ENCODE peak calls at places on chromosomes 6 and 20, in nine cellular contexts. One of them, this sample, is unnamed.

GRCh38 chr6:34924831-34925613 is 36.0 kb downstream of the ANKS1A start:
- DNase-seq in WTC11: no peak
- DNase-seq in Peyer's patch: no peak
- DNase-seq in nephron progenitor cell: no peak
- DNase-seq in HFF-Myc: no peak
- DNase-seq in ovary: no peak
- DNase-seq in choroid plexus epithelial cell: no peak
- DNase-seq in thoracic aorta: no peak
- DNase-seq in cardiac muscle cell: no peak
- DNase-seq in this sample: no peak

GRCh38 chr6:79868098-79868722 is 79.1 kb downstream of the ELOVL4 start:
- DNase-seq in WTC11: no peak
- DNase-seq in Peyer's patch: no peak
- DNase-seq in nephron progenitor cell: peak; percentile 34
- DNase-seq in HFF-Myc: peak; percentile 69
- DNase-seq in ovary: no peak
- DNase-seq in choroid plexus epithelial cell: peak; percentile 87
- DNase-seq in thoracic aorta: no peak
- DNase-seq in cardiac muscle cell: peak; percentile 81
- DNase-seq in this sample: no peak

GRCh38 chr20:1225263-1225728 is 548 bp upstream of the RAD21L1 start:
- DNase-seq in WTC11: no peak
- DNase-seq in Peyer's patch: no peak
- DNase-seq in nephron progenitor cell: no peak
- DNase-seq in HFF-Myc: no peak
- DNase-seq in ovary: no peak
- DNase-seq in choroid plexus epithelial cell: no peak
- DNase-seq in thoracic aorta: no peak
- DNase-seq in cardiac muscle cell: no peak
- DNase-seq in this sample: peak; percentile 22

GRCh38 chr6:33592595-33593413 is 12.7 kb upstream of the BAK1 start:
- DNase-seq in WTC11: peak; percentile 84
- DNase-seq in Peyer's patch: peak; percentile 85
- DNase-seq in nephron progenitor cell: peak; percentile 60
- DNase-seq in HFF-Myc: no peak
- DNase-seq in ovary: no peak
- DNase-seq in choroid plexus epithelial cell: no peak
- DNase-seq in thoracic aorta: no peak
- DNase-seq in cardiac muscle cell: no peak
- DNase-seq in this sample: peak; percentile 71

GRCh38 chr6:133290926-133291325 is 49.8 kb downstream of the EYA4 start:
- DNase-seq in WTC11: no peak
- DNase-seq in Peyer's patch: no peak
- DNase-seq in nephron progenitor cell: no peak
- DNase-seq in HFF-Myc: no peak
- DNase-seq in ovary: no peak
- DNase-seq in choroid plexus epithelial cell: no peak
- DNase-seq in thoracic aorta: no peak
- DNase-seq in cardiac muscle cell: no peak
- DNase-seq in this sample: no peak

GRCh38 chr20:37564388-37565133 is 36.9 kb upstream of the BLCAP start:
- DNase-seq in WTC11: peak; percentile 79
- DNase-seq in Peyer's patch: peak; percentile 19
- DNase-seq in nephron progenitor cell: peak; percentile 83
- DNase-seq in HFF-Myc: no peak
- DNase-seq in ovary: peak; percentile 34
- DNase-seq in choroid plexus epithelial cell: peak; percentile 31
- DNase-seq in thoracic aorta: no peak
- DNase-seq in cardiac muscle cell: peak; percentile 39
- DNase-seq in this sample: peak; percentile 58

GRCh38 chr6:138988469-138988834 is 399 bp upstream of the REPS1 start:
- DNase-seq in WTC11: no peak
- DNase-seq in Peyer's patch: no peak
- DNase-seq in nephron progenitor cell: no peak
- DNase-seq in HFF-Myc: no peak
- DNase-seq in ovary: no peak
- DNase-seq in choroid plexus epithelial cell: peak; percentile 41
- DNase-seq in thoracic aorta: no peak
- DNase-seq in cardiac muscle cell: no peak
- DNase-seq in this sample: no peak

GRCh38 chr6:132812756-132813172 is 1.6 kb upstream of the RPS12 start:
- DNase-seq in WTC11: no peak
- DNase-seq in Peyer's patch: no peak
- DNase-seq in nephron progenitor cell: no peak
- DNase-seq in HFF-Myc: no peak
- DNase-seq in ovary: no peak
- DNase-seq in choroid plexus epithelial cell: no peak
- DNase-seq in thoracic aorta: no peak
- DNase-seq in cardiac muscle cell: no peak
- DNase-seq in this sample: no peak

GRCh38 chr6:157994126-157994795 is 12.6 kb downstream of the SYNJ2 start:
- DNase-seq in WTC11: no peak
- DNase-seq in Peyer's patch: no peak
- DNase-seq in nephron progenitor cell: no peak
- DNase-seq in HFF-Myc: no peak
- DNase-seq in ovary: no peak
- DNase-seq in choroid plexus epithelial cell: no peak
- DNase-seq in thoracic aorta: no peak
- DNase-seq in cardiac muscle cell: no peak
- DNase-seq in this sample: no peak

GRCh38 chr6:103000686-103001085 is 1607.2 kb downstream of the GRIK2 start:
- DNase-seq in WTC11: no peak
- DNase-seq in Peyer's patch: no peak
- DNase-seq in nephron progenitor cell: no peak
- DNase-seq in HFF-Myc: no peak
- DNase-seq in ovary: no peak
- DNase-seq in choroid plexus epithelial cell: no peak
- DNase-seq in thoracic aorta: no peak
- DNase-seq in cardiac muscle cell: no peak
- DNase-seq in this sample: no peak

GRCh38 chr6:14258695-14259655 is 141.4 kb downstream of the CD83 start:
- DNase-seq in WTC11: no peak
- DNase-seq in Peyer's patch: no peak
- DNase-seq in nephron progenitor cell: no peak
- DNase-seq in HFF-Myc: no peak
- DNase-seq in ovary: no peak
- DNase-seq in choroid plexus epithelial cell: no peak
- DNase-seq in thoracic aorta: no peak
- DNase-seq in cardiac muscle cell: no peak
- DNase-seq in this sample: no peak

GRCh38 chr6:39876111-39876510 is 58.2 kb downstream of the MOCS1 start:
- DNase-seq in WTC11: no peak
- DNase-seq in Peyer's patch: no peak
- DNase-seq in nephron progenitor cell: no peak
- DNase-seq in HFF-Myc: no peak
- DNase-seq in ovary: no peak
- DNase-seq in choroid plexus epithelial cell: no peak
- DNase-seq in thoracic aorta: no peak
- DNase-seq in cardiac muscle cell: no peak
- DNase-seq in this sample: no peak

DNA sequence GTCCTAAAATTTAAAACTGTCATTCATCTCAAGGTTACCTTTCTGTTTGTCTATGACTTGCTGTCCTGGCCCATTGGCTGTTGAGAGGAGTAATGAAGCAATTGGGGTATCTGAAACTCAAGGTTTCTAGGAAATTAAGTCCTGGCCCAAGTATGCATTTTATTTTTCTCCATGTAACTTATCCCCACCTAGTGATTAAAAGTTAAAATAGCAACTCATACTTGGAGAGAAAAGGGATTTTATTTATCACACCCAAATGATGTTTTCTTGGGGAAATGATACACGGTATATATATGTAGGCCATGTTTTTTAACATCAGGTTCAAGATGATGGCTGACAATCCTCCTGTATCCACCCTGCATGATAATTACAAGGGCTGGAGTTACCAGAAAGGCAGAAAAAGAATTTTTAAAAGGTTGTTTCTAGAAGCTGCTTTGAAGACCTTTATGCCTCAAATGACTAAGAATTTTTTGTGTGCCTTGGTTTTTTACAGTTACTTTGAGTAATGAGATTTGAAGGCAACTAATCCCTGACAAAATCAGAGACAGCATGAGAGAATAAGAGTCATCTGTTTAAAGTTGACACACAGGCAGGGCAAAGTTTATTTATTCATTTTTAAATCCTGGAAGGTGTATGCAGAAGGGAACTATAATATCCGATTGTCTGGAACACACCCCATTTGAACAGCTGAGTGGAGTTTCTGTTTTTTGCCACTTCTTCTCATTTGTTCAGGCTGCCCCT is 28.9 kb upstream of the C6orf58 start:
- DNase-seq in WTC11: no peak
- DNase-seq in Peyer's patch: no peak
- DNase-seq in nephron progenitor cell: no peak
- DNase-seq in HFF-Myc: no peak
- DNase-seq in ovary: no peak
- DNase-seq in choroid plexus epithelial cell: peak; percentile 45
- DNase-seq in thoracic aorta: no peak
- DNase-seq in cardiac muscle cell: peak; percentile 28
- DNase-seq in this sample: no peak
- TF ChIP-seq CTCF in WTC11: no peak
- TF ChIP-seq CTCF in Peyer's patch: no peak
- TF ChIP-seq CTCF in nephron progenitor cell: no peak
- TF ChIP-seq CTCF in HFF-Myc: no peak
- TF ChIP-seq CTCF in ovary: no peak
- TF ChIP-seq CTCF in choroid plexus epithelial cell: peak; percentile 52
- TF ChIP-seq CTCF in thoracic aorta: no peak
- TF ChIP-seq CTCF in cardiac muscle cell: peak; percentile 36
- TF ChIP-seq CTCF in this sample: no peak

DNA sequence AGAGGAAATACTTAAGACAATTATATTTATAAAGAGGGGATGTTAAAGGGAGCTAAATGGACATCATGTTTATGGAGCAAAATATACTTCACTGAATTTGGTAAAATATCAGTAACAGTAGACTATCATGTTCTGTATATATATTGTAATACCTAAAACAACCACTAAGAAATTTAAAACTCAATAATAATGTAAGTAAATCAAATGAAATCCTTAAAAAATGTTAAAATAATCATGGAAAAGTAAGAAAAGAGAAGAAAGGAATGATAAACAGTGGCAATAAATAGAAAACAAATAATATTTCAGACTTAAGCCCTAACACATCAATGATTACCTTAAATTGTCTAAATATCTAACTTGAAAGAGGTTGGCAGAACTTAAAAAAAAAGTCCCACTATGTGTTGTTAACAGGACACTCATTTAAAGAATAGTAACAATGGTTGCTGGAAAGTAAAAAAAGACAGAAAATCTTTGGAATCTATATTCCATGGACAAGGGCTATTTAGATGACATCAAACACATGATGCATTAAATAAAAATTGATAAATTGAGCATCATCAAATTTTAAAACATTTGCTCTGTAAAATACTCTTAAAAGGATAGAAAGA is 842.2 kb upstream of the MAP3K7 start:
- DNase-seq in WTC11: no peak
- DNase-seq in Peyer's patch: no peak
- DNase-seq in nephron progenitor cell: no peak
- DNase-seq in HFF-Myc: no peak
- DNase-seq in ovary: no peak
- DNase-seq in choroid plexus epithelial cell: no peak
- DNase-seq in thoracic aorta: no peak
- DNase-seq in cardiac muscle cell: no peak
- DNase-seq in this sample: no peak
- TF ChIP-seq CTCF in WTC11: no peak
- TF ChIP-seq CTCF in Peyer's patch: no peak
- TF ChIP-seq CTCF in nephron progenitor cell: peak; percentile 22
- TF ChIP-seq CTCF in HFF-Myc: no peak
- TF ChIP-seq CTCF in ovary: no peak
- TF ChIP-seq CTCF in choroid plexus epithelial cell: no peak
- TF ChIP-seq CTCF in thoracic aorta: no peak
- TF ChIP-seq CTCF in cardiac muscle cell: no peak
- TF ChIP-seq CTCF in this sample: no peak

GRCh38 chr6:29724937-29725869 is 2.0 kb downstream of the HLA-F start:
- DNase-seq in WTC11: no peak
- DNase-seq in Peyer's patch: no peak
- DNase-seq in nephron progenitor cell: no peak
- DNase-seq in HFF-Myc: no peak
- DNase-seq in ovary: no peak
- DNase-seq in choroid plexus epithelial cell: no peak
- DNase-seq in thoracic aorta: no peak
- DNase-seq in cardiac muscle cell: no peak
- DNase-seq in this sample: no peak

GRCh38 chr6:29725981-29726380 is 2.7 kb downstream of the HLA-F start:
- DNase-seq in WTC11: no peak
- DNase-seq in Peyer's patch: no peak
- DNase-seq in nephron progenitor cell: no peak
- DNase-seq in HFF-Myc: no peak
- DNase-seq in ovary: no peak
- DNase-seq in choroid plexus epithelial cell: no peak
- DNase-seq in thoracic aorta: no peak
- DNase-seq in cardiac muscle cell: no peak
- DNase-seq in this sample: no peak

GRCh38 chr6:29723666-29724588 is 693 bp downstream of the HLA-F start:
- DNase-seq in WTC11: peak; percentile 68
- DNase-seq in Peyer's patch: peak; percentile 71
- DNase-seq in nephron progenitor cell: peak; percentile 53
- DNase-seq in HFF-Myc: no peak
- DNase-seq in ovary: peak; percentile 45
- DNase-seq in choroid plexus epithelial cell: no peak
- DNase-seq in thoracic aorta: no peak
- DNase-seq in cardiac muscle cell: peak; percentile 17
- DNase-seq in this sample: peak; percentile 65

GRCh38 chr6:29722773-29723665 is at the start of gene HLA-F:
- DNase-seq in WTC11: peak; percentile 73
- DNase-seq in Peyer's patch: peak; percentile 92
- DNase-seq in nephron progenitor cell: peak; percentile 61
- DNase-seq in HFF-Myc: no peak
- DNase-seq in ovary: peak; percentile 69
- DNase-seq in choroid plexus epithelial cell: peak; percentile 68
- DNase-seq in thoracic aorta: peak; percentile 84
- DNase-seq in cardiac muscle cell: peak; percentile 83
- DNase-seq in this sample: peak; percentile 76

DNA sequence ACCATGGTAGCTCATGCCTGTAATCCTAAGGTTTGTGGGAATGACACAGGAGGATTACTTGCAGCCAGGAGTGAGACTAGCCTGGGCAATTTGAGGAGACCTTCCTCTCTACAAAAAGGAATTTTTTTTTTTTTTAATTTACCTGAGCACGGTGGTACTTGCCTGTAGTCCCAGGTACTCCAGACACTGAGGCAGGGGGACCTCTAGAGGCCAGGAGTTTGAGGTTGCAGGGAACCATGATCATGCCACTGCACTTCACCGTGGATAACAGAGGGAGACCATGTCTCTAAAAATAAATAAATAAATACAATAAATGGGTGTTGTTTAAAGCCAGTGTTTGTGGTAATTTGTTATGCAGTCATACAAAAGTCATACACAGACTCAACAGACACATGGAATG is 2.4 kb upstream of the HLA-F start:
- DNase-seq in WTC11: peak; percentile 60
- DNase-seq in Peyer's patch: peak; percentile 31
- DNase-seq in nephron progenitor cell: no peak
- DNase-seq in HFF-Myc: no peak
- DNase-seq in ovary: no peak
- DNase-seq in choroid plexus epithelial cell: no peak
- DNase-seq in thoracic aorta: no peak
- DNase-seq in cardiac muscle cell: no peak
- DNase-seq in this sample: no peak
- TF ChIP-seq CTCF in WTC11: no peak
- TF ChIP-seq CTCF in Peyer's patch: no peak
- TF ChIP-seq CTCF in nephron progenitor cell: no peak
- TF ChIP-seq CTCF in HFF-Myc: no peak
- TF ChIP-seq CTCF in ovary: no peak
- TF ChIP-seq CTCF in choroid plexus epithelial cell: no peak
- TF ChIP-seq CTCF in thoracic aorta: no peak
- TF ChIP-seq CTCF in cardiac muscle cell: no peak
- TF ChIP-seq CTCF in this sample: no peak

GRCh38 chr6:105179244-105180065 is at the start of gene POPDC3:
- DNase-seq in WTC11: peak; percentile 67
- DNase-seq in Peyer's patch: no peak
- DNase-seq in nephron progenitor cell: peak; percentile 69
- DNase-seq in HFF-Myc: no peak
- DNase-seq in ovary: no peak
- DNase-seq in choroid plexus epithelial cell: peak; percentile 47
- DNase-seq in thoracic aorta: no peak
- DNase-seq in cardiac muscle cell: peak; percentile 54
- DNase-seq in this sample: no peak
- TF ChIP-seq CTCF in WTC11: no peak
- TF ChIP-seq CTCF in Peyer's patch: no peak
- TF ChIP-seq CTCF in nephron progenitor cell: no peak
- TF ChIP-seq CTCF in HFF-Myc: no peak
- TF ChIP-seq CTCF in ovary: no peak
- TF ChIP-seq CTCF in choroid plexus epithelial cell: peak; percentile 11
- TF ChIP-seq CTCF in thoracic aorta: no peak
- TF ChIP-seq CTCF in cardiac muscle cell: no peak
- TF ChIP-seq CTCF in this sample: no peak

This sample was measured in activated B cell treated with CpG ODN at 0.5 μM for 24 hours.